ENCODE peak calls at places on chromosome 18, in ten cellular contexts. I, G, W, Y, T, C, H, R, E and M are unnamed samples.

GRCh38 chr18:69951182-69951581 is 3.5 kb upstream of the CD226 start:
- DNase-seq in H (no peak), C (no peak), W (no peak), G (no peak), Y (no peak), T (peak; percentile 28), E (peak; percentile 52), R (no peak), I (no peak), M (no peak)

GRCh38 chr18:77147418-77147852 is 14.9 kb upstream of the MBP start:
- DNase-seq in I (no peak), G (no peak), R (no peak), W (no peak), T (no peak), Y (no peak), E (peak; percentile 52), C (no peak), H (no peak), M (peak; percentile 2)

GRCh38 chr18:59917422-59917821 is 17.6 kb downstream of the PMAIP1 start:
- DNase-seq in G (no peak), E (peak; percentile 58), Y (peak; percentile 54), C (peak; percentile 35), W (no peak), R (no peak), I (no peak), H (no peak), T (peak; percentile 50), M (peak; percentile 71)

GRCh38 chr18:183769-184168 is 25.4 kb downstream of the USP14 start:
- DNase-seq in E (no peak), T (no peak), G (no peak), H (no peak), C (no peak), R (no peak), I (no peak), W (no peak), Y (no peak), M (no peak)

GRCh38 chr18:44771957-44772917 is 91.5 kb downstream of the SETBP1 start:
- DNase-seq in W (no peak), G (peak; percentile 61), C (no peak), R (no peak), E (no peak), H (no peak), Y (no peak), T (peak; percentile 98), I (no peak), M (no peak)

GRCh38 chr18:61817086-61817485 is 75.7 kb downstream of the RNF152 start:
- DNase-seq in R (no peak), G (no peak), H (no peak), T (peak; percentile 12), Y (no peak), C (no peak), W (no peak), E (peak; percentile 45), I (no peak), M (no peak)

GRCh38 chr18:13889661-13890060 is 25.7 kb downstream of the MC2R start:
- DNase-seq in G (no peak), H (no peak), R (no peak), Y (no peak), C (no peak), I (no peak), W (no peak), T (no peak), E (no peak), M (no peak)

GRCh38 chr18:43485565-43485964 is 208.3 kb upstream of the SYT4 start:
- DNase-seq in E (no peak), W (no peak), R (no peak), I (no peak), H (no peak), T (no peak), Y (no peak), G (no peak), C (no peak), M (no peak)

GRCh38 chr18:22539045-22539444 is 121.3 kb upstream of the CTAGE1 start:
- DNase-seq in T (no peak), H (no peak), C (no peak), G (no peak), E (no peak), R (no peak), Y (no peak), W (no peak), I (no peak), M (no peak)

GRCh38 chr18:8176105-8176504 is 433.1 kb upstream of the RAB12 start:
- DNase-seq in R (no peak), H (no peak), C (no peak), T (no peak), G (no peak), Y (no peak), W (no peak), E (peak; percentile 13), I (no peak), M (no peak)

GRCh38 chr18:12377556-12378553 is 828 bp upstream of the AFG3L2 start:
- DNase-seq in E (no peak), W (no peak), I (no peak), R (peak; percentile 92), G (no peak), H (no peak), C (peak; percentile 98), T (no peak), Y (no peak), M (no peak)

GRCh38 chr18:12374398-12374797 is 2.6 kb downstream of the AFG3L2 start:
- DNase-seq in I (no peak), H (no peak), C (no peak), G (no peak), R (no peak), E (no peak), W (no peak), Y (no peak), T (no peak), M (no peak)

GRCh38 chr18:12376718-12377555 is at the start of gene AFG3L2:
- DNase-seq in C (peak; percentile 99), Y (peak; percentile 100), W (peak; percentile 100), I (peak; percentile 100), R (peak; percentile 93), G (peak; percentile 100), T (peak; percentile 99), H (peak; percentile 100), E (peak; percentile 98), M (peak; percentile 94)

GRCh38 chr18:12373771-12374116 is 3.3 kb downstream of the AFG3L2 start:
- DNase-seq in G (no peak), W (no peak), Y (no peak), E (no peak), R (no peak), T (no peak), H (no peak), I (no peak), C (no peak), M (no peak)

DNA sequence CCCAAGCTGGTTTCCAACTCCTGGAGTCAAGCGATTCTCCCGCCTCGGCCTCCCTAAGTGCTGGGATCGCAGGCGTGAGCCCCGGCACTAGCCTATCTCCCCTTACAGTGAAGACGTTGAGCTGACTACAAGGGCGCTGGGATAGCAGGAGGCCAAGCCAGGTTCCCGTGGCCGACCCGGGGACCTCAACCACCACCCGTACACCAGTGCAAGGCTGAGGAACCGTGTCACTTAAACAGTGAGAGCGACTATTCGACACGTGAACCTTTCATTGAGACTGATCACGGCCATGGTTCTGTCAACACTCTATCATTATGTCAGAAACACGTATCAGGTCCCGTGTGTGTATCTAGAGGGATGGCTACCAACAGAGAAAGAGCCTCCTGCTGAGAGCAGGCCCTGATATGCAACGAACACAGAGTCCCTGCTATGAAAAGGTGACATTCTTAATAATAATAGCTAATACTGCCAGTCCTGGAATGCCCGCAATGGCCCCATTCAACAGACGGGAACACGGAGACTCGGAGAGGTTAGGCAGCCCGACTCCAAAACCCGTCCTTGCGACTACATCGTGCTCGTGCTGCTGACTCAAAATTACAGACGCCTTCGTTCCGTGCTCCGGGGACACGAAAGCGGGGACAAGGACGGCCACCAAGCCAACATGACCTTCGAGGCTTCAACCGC is 851 bp downstream of the AFG3L2 start:
- DNase-seq in G (peak; percentile 29), E (no peak), I (no peak), R (no peak), W (peak; percentile 74), C (peak; percentile 34), Y (peak; percentile 22), H (peak; percentile 85), T (peak; percentile 33), M (no peak)
- H3K4me1 ChIP-seq in G (peaks cover 5% of the 10 kb centered on the region), E (peaks cover 2% of the 10 kb centered on the region), I (peaks cover 51% of the 10 kb centered on the region), R (no peaks in the 10 kb centered on the region), W (peaks cover 20% of the 10 kb centered on the region), C (peaks cover 30% of the 10 kb centered on the region), Y (peaks cover 40% of the 10 kb centered on the region), H (peaks cover 42% of the 10 kb centered on the region), T (peaks cover 8% of the 10 kb centered on the region), M (no peaks in the 10 kb centered on the region)

GRCh38 chr18:48946329-48946835 is 4.4 kb downstream of the SMAD7 start:
- DNase-seq in E (peak; percentile 81), Y (no peak), R (no peak), T (no peak), C (no peak), I (no peak), G (no peak), H (no peak), W (no peak), M (no peak)
- H3K4me1 ChIP-seq in E (peaks cover 35% of the 10 kb centered on the region), Y (peaks cover 66% of the 10 kb centered on the region), R (peaks cover 6% of the 10 kb centered on the region), T (peaks cover 37% of the 10 kb centered on the region), C (peaks cover 68% of the 10 kb centered on the region), I (peaks cover 81% of the 10 kb centered on the region), G (no peaks in the 10 kb centered on the region), H (peaks cover 97% of the 10 kb centered on the region), W (peaks cover 60% of the 10 kb centered on the region), M (peaks cover 46% of the 10 kb centered on the region)

GRCh38 chr18:79400591-79401381 is 5.1 kb downstream of the NFATC1 start:
- DNase-seq in Y (no peak), G (peak; percentile 29), R (no peak), E (no peak), C (no peak), W (no peak), T (no peak), I (peak; percentile 62), H (peak; percentile 88), M (no peak)
- H3K4me1 ChIP-seq in Y (peaks cover 10% of the 10 kb centered on the region), G (peaks cover 4% of the 10 kb centered on the region), R (peaks cover 7% of the 10 kb centered on the region), E (peaks cover 1% of the 10 kb centered on the region), C (peaks cover 17% of the 10 kb centered on the region), W (peaks cover 6% of the 10 kb centered on the region), T (peaks cover 11% of the 10 kb centered on the region), I (peaks cover 74% of the 10 kb centered on the region), H (peaks cover 91% of the 10 kb centered on the region), M (peaks cover 17% of the 10 kb centered on the region)

GRCh38 chr18:58541789-58542425 is 87.0 kb downstream of the ALPK2 start:
- DNase-seq in I (peak; percentile 37), G (no peak), R (no peak), C (no peak), E (peak; percentile 99), Y (peak; percentile 50), T (peak; percentile 92), H (no peak), W (no peak), M (peak; percentile 98)
- H3K4me1 ChIP-seq in I (peaks cover 21% of the 10 kb centered on the region), G (no peaks in the 10 kb centered on the region), R (no peaks in the 10 kb centered on the region), C (peaks cover 21% of the 10 kb centered on the region), E (peaks cover 12% of the 10 kb centered on the region), Y (peaks cover 39% of the 10 kb centered on the region), T (peaks cover 32% of the 10 kb centered on the region), H (peaks cover 17% of the 10 kb centered on the region), W (no peaks in the 10 kb centered on the region), M (peaks cover 44% of the 10 kb centered on the region)